ENCODE peak calls at places on chromosomes 6 and 20, in nine cellular contexts. J, O, K, C, F, A, X, M and Y are unnamed samples.

GRCh38 chr20:63968928-63969760 is 586 bp downstream of the ZNF512B start:
- DNase-seq in J (no peak), O (no peak), K (no peak), C (no peak), F (no peak), A (no peak), X (peak; percentile 64), M (peak; percentile 68), Y (no peak)

GRCh38 chr6:78593898-78594666 is 273.3 kb upstream of the IRAK1BP1 start:
- DNase-seq in J (no peak), O (no peak), K (no peak), C (no peak), F (no peak), A (no peak), X (no peak), M (no peak), Y (no peak)

GRCh38 chr6:41442800-41443501 is 103.2 kb upstream of the FOXP4 start:
- DNase-seq in J (no peak), O (no peak), K (peak; percentile 12), C (no peak), F (peak; percentile 86), A (no peak), X (peak; percentile 90), M (peak; percentile 88), Y (no peak)

GRCh38 chr6:105489213-105489525 is 86.3 kb upstream of the PREP start:
- DNase-seq in J (no peak), O (no peak), K (no peak), C (no peak), F (no peak), A (no peak), X (no peak), M (no peak), Y (no peak)

GRCh38 chr20:63775096-63775978 is 35.8 kb downstream of the SLC2A4RG start:
- DNase-seq in J (peak; percentile 87), O (no peak), K (no peak), C (no peak), F (peak; percentile 91), A (no peak), X (peak; percentile 90), M (no peak), Y (no peak)

GRCh38 chr20:13035399-13036173 is 26.8 kb downstream of the SPTLC3 start:
- DNase-seq in J (no peak), O (no peak), K (no peak), C (no peak), F (no peak), A (no peak), X (no peak), M (no peak), Y (no peak)

GRCh38 chr20:58393299-58393698 is 4.3 kb downstream of the VAPB start:
- DNase-seq in J (no peak), O (no peak), K (no peak), C (no peak), F (no peak), A (no peak), X (no peak), M (no peak), Y (no peak)

GRCh38 chr6:12009904-12010634 is 2.0 kb upstream of the HIVEP1 start:
- DNase-seq in J (no peak), O (no peak), K (no peak), C (no peak), F (no peak), A (no peak), X (no peak), M (no peak), Y (no peak)

GRCh38 chr6:79570802-79571367 is 33.7 kb upstream of the LCA5 start:
- DNase-seq in J (no peak), O (no peak), K (peak; percentile 55), C (peak; percentile 19), F (no peak), A (peak; percentile 4), X (no peak), M (no peak), Y (no peak)

GRCh38 chr6:140602843-140603242 is 1228.4 kb upstream of the CITED2 start:
- DNase-seq in J (no peak), O (no peak), K (no peak), C (no peak), F (no peak), A (no peak), X (no peak), M (no peak), Y (no peak)

GRCh38 chr6:145138469-145139185 is 596.7 kb downstream of the EPM2A start:
- DNase-seq in J (peak; percentile 54), O (no peak), K (no peak), C (no peak), F (no peak), A (no peak), X (no peak), M (no peak), Y (no peak)

GRCh38 chr6:149046822-149047246 is 270.7 kb upstream of the TAB2 start:
- DNase-seq in J (no peak), O (no peak), K (no peak), C (no peak), F (no peak), A (no peak), X (no peak), M (no peak), Y (no peak)

GRCh38 chr6:139146317-139146726 is 11.4 kb downstream of the HECA start:
- DNase-seq in J (no peak), O (no peak), K (no peak), C (no peak), F (no peak), A (no peak), X (no peak), M (no peak), Y (no peak)

GRCh38 chr6:153090241-153090930 is 40.7 kb downstream of the RGS17 start:
- DNase-seq in J (no peak), O (no peak), K (no peak), C (no peak), F (no peak), A (no peak), X (no peak), M (no peak), Y (no peak)